ENCODE peak calls at places on chromosomes 11 and 22, in nine cellular contexts. O is retinal pigment epithelial cell, C is GM12864, N is body of pancreas, M is dorsolateral prefrontal cortex, Q is brain microvascular endothelial cell, I is astrocyte, W is natural killer cell, E is MM.1S. D is an unnamed sample.

GRCh38 chr22:32837142-32837541 is 35.6 kb downstream of the TIMP3 start:
- DNase-seq in W (no peak), N (no peak), Q (no peak), O (no peak), I (no peak), E (no peak), M (no peak), C (no peak), D (no peak)

GRCh38 chr11:58561394-58562102 is 14.1 kb downstream of the LPXN start:
- DNase-seq in W (no peak), Q (no peak), I (no peak), N (peak; percentile 33), C (no peak), E (no peak), M (no peak), O (no peak), D (no peak)

GRCh38 chr11:63939351-63939920 is 634 bp downstream of the NAA40 start:
- DNase-seq in W (no peak), I (no peak), M (no peak), E (peak; percentile 36), C (no peak), N (peak; percentile 43), Q (no peak), O (no peak), D (no peak)

GRCh38 chr11:79942071-79942470 is 501.2 kb upstream of the TENM4 start:
- DNase-seq in W (no peak), E (no peak), Q (no peak), N (no peak), M (no peak), I (no peak), O (no peak), C (no peak), D (no peak)

GRCh38 chr11:34501500-34501899 is 12.1 kb downstream of the ELF5 start:
- DNase-seq in Q (peak; percentile 64), M (no peak), W (no peak), C (no peak), N (peak; percentile 44), E (no peak), O (peak; percentile 83), I (peak; percentile 97), D (peak; percentile 71)

GRCh38 chr11:75303544-75304224 is 47.8 kb downstream of the ARRB1 start:
- DNase-seq in Q (no peak), E (no peak), O (peak; percentile 34), I (no peak), W (no peak), C (no peak), N (no peak), M (peak; percentile 86), D (no peak)

GRCh38 chr22:28599693-28600092 is 79.9 kb downstream of the TTC28 start:
- DNase-seq in W (no peak), I (no peak), C (no peak), N (no peak), E (no peak), O (no peak), Q (no peak), M (no peak), D (no peak)

GRCh38 chr11:464316-464715 is 14.2 kb downstream of the PTDSS2 start:
- DNase-seq in W (no peak), C (no peak), Q (no peak), M (no peak), I (no peak), N (no peak), E (no peak), O (no peak), D (no peak)

GRCh38 chr22:37904572-37905533 is 1.2 kb upstream of the MICALL1 start:
- DNase-seq in C (no peak), I (peak; percentile 98), W (no peak), Q (peak; percentile 98), E (no peak), N (peak; percentile 56), O (peak; percentile 80), M (no peak), D (peak; percentile 39)

DNA sequence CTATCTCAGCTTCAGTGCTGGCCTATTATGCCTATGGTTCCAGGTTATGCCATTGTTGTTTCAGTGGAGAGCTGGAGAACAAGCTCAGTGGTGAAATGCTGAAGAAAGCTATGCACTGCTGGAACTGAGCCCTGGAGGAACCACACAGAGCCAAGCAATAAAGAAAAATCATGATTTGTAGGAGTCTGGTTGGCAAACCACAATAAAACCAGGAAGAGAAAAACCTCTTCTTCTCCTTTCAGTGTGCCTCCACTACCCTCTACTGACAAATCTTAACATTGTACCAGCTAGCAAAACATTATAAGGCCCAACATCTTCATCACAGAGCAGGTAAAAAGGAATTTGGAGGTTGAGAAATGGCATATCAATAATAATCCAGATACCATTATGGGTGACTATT is 5.3 kb downstream of the OR51F2 start:
- DNase-seq in N (no peak), E (no peak), C (no peak), I (no peak), W (no peak), Q (peak; percentile 28), O (no peak), M (no peak), D (no peak)
- TF ChIP-seq CTCF in N (peak; percentile 16), E (peak; percentile 39), C (peak; percentile 22), I (no peak), W (no peak), Q (peak; percentile 17), O (peak; percentile 53), M (no peak), D (no peak)

GRCh38 chr11:44758996-44759395 is 32.2 kb downstream of the TSPAN18 start:
- DNase-seq in O (no peak), W (no peak), Q (no peak), M (no peak), E (no peak), N (no peak), C (no peak), I (no peak), D (no peak)

GRCh38 chr11:44759743-44760476 is 33.1 kb downstream of the TSPAN18 start:
- DNase-seq in W (no peak), I (no peak), Q (no peak), N (no peak), E (no peak), C (no peak), M (no peak), O (no peak), D (no peak)

GRCh38 chr11:44760477-44760872 is 33.7 kb downstream of the TSPAN18 start:
- DNase-seq in Q (no peak), O (no peak), E (no peak), M (no peak), I (no peak), W (no peak), C (no peak), N (no peak), D (no peak)

GRCh38 chr11:44761546-44761961 is 34.8 kb downstream of the TSPAN18 start:
- DNase-seq in M (no peak), I (no peak), W (no peak), N (no peak), E (no peak), O (no peak), C (no peak), Q (no peak), D (no peak)

GRCh38 chr11:44760917-44761545 is 34.3 kb downstream of the TSPAN18 start:
- DNase-seq in Q (peak; percentile 92), N (peak; percentile 35), W (no peak), M (no peak), O (peak; percentile 94), I (peak; percentile 91), C (no peak), E (no peak), D (no peak)
- TF ChIP-seq CTCF in Q (peak; percentile 7), N (no peak), W (no peak), M (no peak), O (peak; percentile 14), I (no peak), C (no peak), E (no peak), D (no peak)

GRCh38 chr11:61294717-61295595 is at the start of gene VWCE:
- DNase-seq in Q (peak; percentile 15), I (peak; percentile 24), M (no peak), O (no peak), W (peak; percentile 37), N (peak; percentile 57), E (peak; percentile 76), C (no peak), D (no peak)

GRCh38 chr11:61295596-61295926 is 445 bp upstream of the VWCE start:
- DNase-seq in I (no peak), O (no peak), Q (no peak), N (peak; percentile 9), M (no peak), E (no peak), W (no peak), C (no peak), D (no peak)

GRCh38 chr11:61293869-61294716 is 1.0 kb downstream of the VWCE start:
- DNase-seq in W (peak; percentile 19), C (no peak), N (peak; percentile 53), O (no peak), I (no peak), M (no peak), Q (peak; percentile 34), E (peak; percentile 13), D (no peak)

GRCh38 chr11:61290905-61291690 is 4.0 kb downstream of the VWCE start:
- DNase-seq in M (no peak), O (no peak), W (no peak), I (no peak), C (no peak), N (no peak), Q (no peak), E (no peak), D (no peak)
- TF ChIP-seq CTCF in M (no peak), O (peak; percentile 25), W (no peak), I (no peak), C (peak; percentile 40), N (no peak), Q (peak; percentile 44), E (peak; percentile 34), D (no peak)

DNA sequence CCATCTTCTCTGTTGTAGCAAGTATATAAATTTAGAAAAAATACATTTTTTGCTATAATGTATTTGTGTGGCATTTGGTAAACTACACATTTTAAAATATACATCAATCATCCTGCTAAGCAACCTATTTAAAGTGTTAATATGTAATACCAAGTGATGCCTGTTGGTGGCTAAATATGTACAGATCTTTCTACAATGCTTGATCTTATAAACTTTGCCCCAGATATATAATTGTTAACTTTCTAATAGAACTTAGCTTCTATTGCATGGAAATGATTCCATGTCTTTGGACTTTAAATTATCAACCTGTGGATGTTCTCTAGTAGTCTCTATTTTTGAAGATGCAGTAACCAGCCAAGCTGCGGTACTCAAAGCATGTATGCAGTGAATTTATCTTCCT is 1260.4 kb upstream of the RAG2 start:
- DNase-seq in W (no peak), N (no peak), Q (no peak), C (no peak), I (no peak), E (no peak), M (no peak), O (no peak), D (no peak)
- TF ChIP-seq CTCF in W (no peak), N (no peak), Q (peak; percentile 8), C (no peak), I (peak; percentile 10), E (peak; percentile 27), M (no peak), O (no peak), D (no peak)

D was measured in lung.